ENCODE peak calls at places on chromosomes 5 and 9, in ten cellular contexts. H is breast epithelium, W is tibial nerve, M is OCI-LY7, X is A549, P is PC-3, Y is fibroblast of lung, J is psoas muscle, O is ovary, Q is thyroid gland. S is an unnamed sample. For H3K4me1, the result is how much of the 10 kb centered on the place peaks cover.

GRCh38 chr9:136090060-136090735 is 4.9 kb downstream of the NACC2 start:
- DNase-seq in H (no peak), W (no peak), M (no peak), X (no peak), P (no peak), Y (no peak), J (peak), O (no peak), Q (no peak), S (no peak)

GRCh38 chr5:100800552-100800951 is 102.5 kb downstream of the ST8SIA4 start:
- DNase-seq in H (no peak), W (no peak), M (no peak), X (no peak), P (no peak), Y (no peak), J (no peak), O (no peak), Q (no peak), S (no peak)

GRCh38 chr9:131744715-131745201 is 4.9 kb upstream of the RAPGEF1 start:
- DNase-seq in H (no peak), W (no peak), M (no peak), X (no peak), P (no peak), Y (no peak), J (no peak), O (no peak), Q (no peak), S (no peak)

GRCh38 chr9:37028425-37029031 is 5.5 kb downstream of the PAX5 start:
- DNase-seq in H (no peak), W (no peak), M (peak), X (no peak), P (no peak), Y (no peak), J (no peak), O (no peak), Q (no peak), S (no peak)

GRCh38 chr5:157555031-157555640 is 20.4 kb downstream of the ADAM19 start:
- DNase-seq in H (no peak), W (no peak), M (no peak), X (no peak), P (no peak), Y (no peak), J (no peak), O (no peak), Q (no peak), S (no peak)

GRCh38 chr5:179344301-179345178 is 721 bp downstream of the ADAMTS2 start:
- DNase-seq in H (no peak), W (no peak), M (no peak), X (no peak), P (no peak), Y (no peak), J (peak), O (peak), Q (no peak), S (no peak)

GRCh38 chr5:1551426-1551825 is 27.7 kb upstream of the LPCAT1 start:
- DNase-seq in H (no peak), W (no peak), M (no peak), X (no peak), P (no peak), Y (no peak), J (no peak), O (no peak), Q (no peak), S (no peak)

GRCh38 chr9:16964228-16964627 is 93.8 kb upstream of the BNC2 start:
- DNase-seq in H (no peak), W (no peak), M (no peak), X (no peak), P (peak), Y (peak), J (no peak), O (no peak), Q (no peak), S (no peak)

GRCh38 chr5:56512314-56512996 is 279.3 kb upstream of the ANKRD55 start:
- DNase-seq in H (no peak), W (no peak), M (no peak), X (no peak), P (no peak), Y (no peak), J (peak), O (no peak), Q (no peak), S (no peak)

GRCh38 chr5:23223846-23224245 is 283.6 kb upstream of the PRDM9 start:
- DNase-seq in H (no peak), W (no peak), M (no peak), X (no peak), P (peak), Y (peak), J (no peak), O (no peak), Q (no peak), S (no peak)

GRCh38 chr5:119321569-119322311 is 34.1 kb upstream of the TNFAIP8 start:
- DNase-seq in H (no peak), W (no peak), M (no peak), X (no peak), P (peak), Y (no peak), J (no peak), O (no peak), Q (no peak), S (no peak)

GRCh38 chr5:137035480-137035878 is 463.6 kb downstream of the SPOCK1 start:
- DNase-seq in H (no peak), W (no peak), M (no peak), X (no peak), P (no peak), Y (no peak), J (no peak), O (no peak), Q (no peak), S (no peak)

GRCh38 chr9:112844771-112845542 is 45.7 kb downstream of the SLC46A2 start:
- DNase-seq in H (peak), W (peak), M (peak), X (peak), P (peak), Y (peak), J (peak), O (peak), Q (peak), S (peak)

GRCh38 chr9:105712773-105713172 is 18.4 kb downstream of the TMEM38B start:
- DNase-seq in H (no peak), W (no peak), M (no peak), X (no peak), P (no peak), Y (no peak), J (no peak), O (no peak), Q (no peak), S (no peak)

GRCh38 chr9:16425572-16425971 is 444.9 kb downstream of the BNC2 start:
- DNase-seq in H (no peak), W (no peak), M (no peak), X (peak), P (peak), Y (peak), J (no peak), O (no peak), Q (no peak), S (no peak)

GRCh38 chr9:5920860-5921328 is 30.2 kb downstream of the MLANA start:
- DNase-seq in H (no peak), W (no peak), M (peak), X (no peak), P (no peak), Y (no peak), J (no peak), O (no peak), Q (no peak), S (no peak)

GRCh38 chr5:55924744-55925143 is 70.0 kb downstream of the IL6ST start:
- DNase-seq in H (no peak), W (no peak), M (no peak), X (no peak), P (no peak), Y (no peak), J (no peak), O (no peak), Q (no peak), S (no peak)

GRCh38 chr9:12776775-12777055 is 1.9 kb downstream of the LURAP1L start:
- DNase-seq in H (no peak), W (no peak), M (no peak), X (no peak), P (no peak), Y (peak), J (no peak), O (no peak), Q (no peak), S (no peak)

GRCh38 chr5:174180639-174181038 is 135.1 kb downstream of the NSG2 start:
- DNase-seq in H (no peak), W (no peak), M (no peak), X (no peak), P (no peak), Y (no peak), J (no peak), O (no peak), Q (no peak), S (no peak)

GRCh38 chr9:109248133-109248581 is 72.7 kb downstream of the EPB41L4B start:
- DNase-seq in H (no peak), W (no peak), M (no peak), X (peak), P (no peak), Y (peak), J (no peak), O (no peak), Q (no peak), S (no peak)

GRCh38 chr5:170265527-170265926 is 32.0 kb downstream of the LCP2 start:
- DNase-seq in H (no peak), W (no peak), M (no peak), X (no peak), P (no peak), Y (peak), J (peak), O (peak), Q (no peak), S (no peak)

GRCh38 chr5:32522429-32523143 is 62.8 kb upstream of the SUB1 start:
- DNase-seq in H (no peak), W (peak), M (no peak), X (no peak), P (peak), Y (peak), J (peak), O (no peak), Q (no peak), S (peak)

GRCh38 chr9:69385474-69386091 is 60.6 kb downstream of the ENTREP1 start:
- DNase-seq in H (no peak), W (no peak), M (no peak), X (no peak), P (no peak), Y (no peak), J (no peak), O (no peak), Q (peak), S (no peak)

GRCh38 chr5:158205992-158206391 is 347.0 kb upstream of the CLINT1 start:
- DNase-seq in H (no peak), W (no peak), M (no peak), X (no peak), P (no peak), Y (no peak), J (no peak), O (no peak), Q (no peak), S (no peak)

DNA sequence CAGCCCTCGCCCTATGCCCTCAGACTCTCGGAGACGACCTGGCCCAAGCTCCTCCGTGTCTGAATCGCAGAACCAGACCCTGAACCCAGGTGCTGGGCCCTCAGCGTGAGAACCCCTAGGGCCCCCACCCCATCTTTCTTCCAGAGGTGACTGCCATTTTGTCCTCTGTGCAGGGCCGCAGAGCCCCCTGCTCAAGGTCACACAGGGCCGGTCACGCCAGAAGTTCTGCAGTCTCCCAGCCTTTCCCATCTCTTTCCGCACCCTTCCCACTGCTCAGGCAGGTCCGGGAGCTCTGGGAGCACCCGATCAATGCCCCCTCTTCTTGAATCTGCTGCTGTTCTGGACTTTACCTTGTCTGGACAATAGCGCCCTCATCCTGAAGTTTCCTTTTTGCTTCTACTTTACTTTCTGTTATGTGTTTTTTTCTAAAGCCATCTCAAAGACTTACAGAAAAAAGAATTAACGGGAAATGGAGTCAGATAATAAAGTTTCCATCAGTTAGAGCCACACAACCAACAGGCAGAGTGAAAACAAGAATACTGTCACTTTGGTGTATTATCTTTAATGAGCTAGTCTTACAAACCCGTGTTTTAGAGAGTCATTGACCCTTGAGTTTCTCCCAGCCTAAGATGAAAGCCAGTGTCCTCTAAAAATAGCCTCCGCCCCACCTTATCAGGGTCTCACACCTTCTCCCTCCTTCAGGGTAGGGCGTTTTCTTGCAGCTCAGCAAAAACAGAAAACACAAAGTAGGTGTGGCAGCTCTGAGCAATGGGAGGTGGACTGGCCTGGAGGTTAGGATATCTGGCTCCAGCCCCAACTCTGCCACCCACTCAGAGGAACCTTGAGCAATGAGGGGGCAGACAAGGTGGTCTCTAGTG is 1.8 kb downstream of the TMOD1 start:
- DNase-seq in H (no peak), W (no peak), M (no peak), X (no peak), P (no peak), Y (no peak), J (no peak), O (no peak), Q (no peak), S (no peak)
- TF ChIP-seq CTCF in H (no peak), W (no peak), M (no peak), X (no peak), P (no peak), Y (no peak), J (no peak), O (no peak), Q (peak), S (no peak)

GRCh38 chr9:133969681-133970580 is 22.2 kb downstream of the VAV2 start:
- DNase-seq in H (no peak), W (no peak), M (no peak), X (no peak), P (no peak), Y (no peak), J (no peak), O (no peak), Q (no peak), S (no peak)
- H3K4me1 ChIP-seq in H (under half), W (half or more), M (under half), X (under half), P (under half), Y (under half), J (under half), O (under half), Q (under half), S (under half)

DNA sequence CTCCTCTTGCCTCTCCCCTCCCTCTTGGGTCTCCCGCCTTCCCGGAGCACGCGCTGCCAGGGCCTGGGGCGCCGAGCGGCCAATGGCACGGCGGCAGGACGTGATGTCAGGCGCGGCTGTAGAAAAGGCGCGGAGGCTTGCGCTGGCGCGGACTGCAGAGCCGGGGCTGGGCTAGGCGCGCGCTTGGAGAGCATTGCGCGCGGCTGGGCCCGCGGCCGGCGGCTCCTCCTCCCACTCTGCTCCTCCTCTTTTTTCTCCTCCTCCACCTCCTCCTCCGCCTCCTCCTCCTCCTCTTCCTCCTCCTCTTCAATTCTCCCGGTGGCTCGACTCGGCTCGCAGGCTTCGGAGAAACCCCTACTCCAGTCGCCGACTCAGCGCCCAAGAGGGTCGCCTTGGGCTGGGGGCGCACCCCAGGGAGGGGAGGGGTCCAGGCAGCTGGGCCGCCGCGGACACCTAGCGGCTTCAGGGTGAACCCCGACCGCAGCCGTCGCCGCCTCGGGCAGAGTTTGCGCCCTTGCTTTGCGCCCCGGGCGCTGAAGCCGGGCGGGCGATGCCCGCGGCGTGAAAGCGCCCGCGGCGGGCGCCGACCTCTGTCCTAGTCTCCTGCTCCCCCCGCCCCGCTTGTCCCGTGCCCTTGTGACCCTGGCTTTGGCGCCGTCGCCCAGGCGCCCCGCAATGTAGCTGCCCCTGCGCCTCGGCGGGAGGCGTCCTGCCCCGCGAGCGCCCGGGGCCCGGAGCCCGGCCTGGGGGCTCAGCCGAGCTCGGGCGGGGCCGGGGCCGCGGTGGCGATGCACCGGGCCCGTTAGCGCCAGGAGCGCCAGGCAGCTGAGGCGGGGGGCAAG is at the start of gene LHX2:
- DNase-seq in H (no peak), W (no peak), M (no peak), X (peak), P (peak), Y (peak), J (peak), O (peak), Q (peak), S (peak)
- TF ChIP-seq CTCF in H (no peak), W (no peak), M (no peak), X (peak), P (no peak), Y (no peak), J (no peak), O (no peak), Q (no peak), S (no peak)

GRCh38 chr9:71146511-71146910 is 25.1 kb upstream of the TRPM3 start:
- DNase-seq in H (no peak), W (no peak), M (no peak), X (no peak), P (no peak), Y (no peak), J (no peak), O (no peak), Q (no peak), S (no peak)
- H3K4me1 ChIP-seq in H (under half), W (under half), M (under half), X (under half), P (under half), Y (under half), J (under half), O (under half), Q (under half), S (under half)

DNA sequence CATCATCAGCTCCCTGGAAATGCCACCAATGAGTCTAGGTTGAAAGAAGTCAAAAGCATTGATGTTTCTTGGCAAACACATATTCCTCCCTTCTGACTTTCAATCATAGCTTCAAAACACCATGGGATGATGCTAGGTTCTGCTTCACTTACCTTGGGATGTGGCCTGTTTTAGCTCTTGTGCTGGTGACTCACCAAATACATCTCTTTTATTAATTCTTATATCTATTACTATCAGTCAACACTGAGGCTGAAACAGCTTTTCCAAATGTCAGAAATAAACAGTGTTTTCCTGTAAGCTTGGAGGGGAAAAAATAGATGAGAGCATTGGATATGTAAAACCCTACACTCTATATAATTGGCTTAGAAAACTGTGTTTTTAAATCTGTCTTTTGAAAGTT is 245.4 kb upstream of the NREP start:
- DNase-seq in H (no peak), W (no peak), M (no peak), X (no peak), P (no peak), Y (no peak), J (no peak), O (no peak), Q (no peak), S (no peak)
- TF ChIP-seq CTCF in H (no peak), W (no peak), M (no peak), X (no peak), P (no peak), Y (no peak), J (no peak), O (no peak), Q (no peak), S (no peak)

GRCh38 chr5:132420706-132421272 is 51.3 kb downstream of the SLC22A5 start:
- DNase-seq in H (no peak), W (no peak), M (peak), X (no peak), P (no peak), Y (no peak), J (no peak), O (no peak), Q (no peak), S (no peak)
- H3K4me1 ChIP-seq in H (under half), W (half or more), M (half or more), X (under half), P (half or more), Y (under half), J (half or more), O (under half), Q (half or more), S (half or more)

DNA sequence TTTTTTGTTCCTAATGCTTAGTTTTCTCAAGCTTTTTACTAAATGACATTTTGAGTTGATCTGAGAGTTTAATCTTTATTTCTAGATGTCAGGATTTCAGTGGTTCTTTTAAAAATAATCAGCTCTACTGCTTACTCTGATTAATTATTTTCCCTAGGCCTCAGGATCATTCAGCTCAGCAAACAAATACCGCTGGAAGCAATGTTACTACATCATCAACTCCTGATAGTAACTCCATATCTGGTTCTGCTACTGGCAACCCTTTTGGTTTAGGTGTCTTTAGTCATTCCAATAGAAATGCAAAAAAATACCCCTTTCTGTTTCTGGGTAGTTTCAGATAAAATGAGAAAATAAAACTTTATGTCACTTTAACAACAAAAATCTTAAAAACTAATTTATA is 5.6 kb upstream of the IDNK start:
- DNase-seq in H (no peak), W (no peak), M (no peak), X (no peak), P (no peak), Y (no peak), J (no peak), O (no peak), Q (no peak), S (no peak)
- TF ChIP-seq CTCF in H (no peak), W (no peak), M (no peak), X (no peak), P (no peak), Y (no peak), J (no peak), O (no peak), Q (no peak), S (no peak)

GRCh38 chr9:121742923-121743322 is 91.5 kb downstream of the DAB2IP start:
- DNase-seq in H (no peak), W (no peak), M (no peak), X (no peak), P (no peak), Y (no peak), J (no peak), O (no peak), Q (no peak), S (no peak)
- H3K4me1 ChIP-seq in H (under half), W (half or more), M (half or more), X (under half), P (under half), Y (under half), J (half or more), O (half or more), Q (half or more), S (half or more)

S was measured in transverse colon.